ENCODE peak calls at places on chromosomes 7 and 10, in nine cellular contexts. D is AG08396; L is M059J; B is stimulated activated CD4-positive, alpha-beta T cell treated with anti-CD3 and anti-CD28 coated beads, Interleukin-1b, Interleukin-23, amount 100 ng/mL, for 4 hours; G is activated CD8-positive, alpha-beta memory T cell treated with anti-CD3 and anti-CD28 coated beads for 48 hours; F is glomerular endothelial cell; Z is nephron progenitor cell; W is CD8-positive, alpha-beta T cell; V is foreskin fibroblast. T is an unnamed sample.

GRCh38 chr10:124091646-124092269 is 1.6 kb downstream of the CHST15 start:
- DNase-seq in D (peak; percentile 41), L (no peak), B (no peak), G (no peak), F (no peak), Z (peak; percentile 57), W (no peak), V (peak; percentile 49), T (no peak)

GRCh38 chr7:157432541-157432956 is 95.7 kb downstream of the DNAJB6 start:
- DNase-seq in D (peak; percentile 87), L (peak; percentile 22), B (no peak), G (no peak), F (no peak), Z (peak; percentile 65), W (no peak), V (peak; percentile 81), T (no peak)

GRCh38 chr7:47931005-47931787 is 17.1 kb downstream of the PKD1L1 start:
- DNase-seq in D (no peak), L (peak; percentile 26), B (no peak), G (no peak), F (no peak), Z (no peak), W (no peak), V (no peak), T (no peak)

GRCh38 chr7:97064972-97065587 is 40.4 kb upstream of the DLX5 start:
- DNase-seq in D (peak; percentile 51), L (peak; percentile 52), B (peak; percentile 1), G (no peak), F (peak; percentile 33), Z (peak; percentile 36), W (peak; percentile 12), V (peak; percentile 53), T (peak; percentile 23)

GRCh38 chr10:94108200-94108599 is 114.5 kb downstream of the PLCE1 start:
- DNase-seq in D (peak; percentile 58), L (peak; percentile 89), B (no peak), G (no peak), F (no peak), Z (no peak), W (no peak), V (peak; percentile 87), T (no peak)

GRCh38 chr7:35365523-35365922 is 111.6 kb upstream of the TBX20 start:
- DNase-seq in D (no peak), L (no peak), B (no peak), G (no peak), F (no peak), Z (no peak), W (no peak), V (no peak), T (no peak)

GRCh38 chr7:155975490-155975889 is 163.2 kb upstream of the SHH start:
- DNase-seq in D (no peak), L (no peak), B (no peak), G (no peak), F (no peak), Z (no peak), W (no peak), V (no peak), T (no peak)

GRCh38 chr10:33336606-33337334 is 2.3 kb upstream of the NRP1 start:
- DNase-seq in D (peak; percentile 43), L (peak; percentile 53), B (no peak), G (no peak), F (no peak), Z (peak; percentile 61), W (no peak), V (peak; percentile 77), T (no peak)

GRCh38 chr7:115146148-115146547 is 224.3 kb downstream of the MDFIC start:
- DNase-seq in D (no peak), L (no peak), B (no peak), G (no peak), F (no peak), Z (no peak), W (no peak), V (no peak), T (peak; percentile 18)

GRCh38 chr7:140646931-140647647 is 6.5 kb upstream of the DENND2A start:
- DNase-seq in D (peak; percentile 66), L (peak; percentile 73), B (no peak), G (no peak), F (no peak), Z (peak; percentile 56), W (peak; percentile 41), V (peak; percentile 60), T (peak; percentile 16)

GRCh38 chr7:143299346-143299745 is 11.2 kb downstream of the CASP2 start:
- DNase-seq in D (peak; percentile 57), L (no peak), B (no peak), G (no peak), F (no peak), Z (no peak), W (no peak), V (peak; percentile 64), T (no peak)

GRCh38 chr10:7165500-7166177 is 245.2 kb downstream of the SFMBT2 start:
- DNase-seq in D (no peak), L (no peak), B (no peak), G (no peak), F (no peak), Z (no peak), W (no peak), V (no peak), T (no peak)

GRCh38 chr10:98919899-98920298 is 315.8 kb downstream of the HPSE2 start:
- DNase-seq in D (peak; percentile 14), L (peak; percentile 43), B (no peak), G (no peak), F (no peak), Z (no peak), W (no peak), V (peak; percentile 87), T (no peak)

GRCh38 chr10:59648711-59649201 is 60.9 kb downstream of the SLC16A9 start:
- DNase-seq in D (no peak), L (no peak), B (no peak), G (no peak), F (no peak), Z (no peak), W (no peak), V (no peak), T (no peak)

GRCh38 chr10:60162631-60163030 is 227.0 kb downstream of the ANK3 start:
- DNase-seq in D (no peak), L (no peak), B (no peak), G (no peak), F (no peak), Z (no peak), W (no peak), V (no peak), T (no peak)

GRCh38 chr10:96333091-96333490 is 25.7 kb downstream of the OPALIN start:
- DNase-seq in D (no peak), L (no peak), B (no peak), G (no peak), F (no peak), Z (no peak), W (no peak), V (no peak), T (peak; percentile 31)

GRCh38 chr7:69739906-69740545 is 141.8 kb downstream of the AUTS2 start:
- DNase-seq in D (no peak), L (peak; percentile 56), B (no peak), G (no peak), F (no peak), Z (no peak), W (no peak), V (peak; percentile 20), T (no peak)

GRCh38 chr7:104922187-104923009 is 91.6 kb upstream of the KMT2E start:
- DNase-seq in D (peak; percentile 29), L (peak; percentile 20), B (no peak), G (no peak), F (no peak), Z (no peak), W (no peak), V (peak; percentile 50), T (no peak)

GRCh38 chr7:7099584-7100014 is 82.7 kb upstream of the C1GALT1 start:
- DNase-seq in D (peak; percentile 79), L (peak; percentile 98), B (no peak), G (no peak), F (peak; percentile 91), Z (peak; percentile 54), W (no peak), V (peak; percentile 93), T (no peak)

GRCh38 chr7:51313276-51314035 is 3.2 kb downstream of the COBL start:
- DNase-seq in D (no peak), L (no peak), B (no peak), G (no peak), F (no peak), Z (no peak), W (no peak), V (no peak), T (no peak)

GRCh38 chr10:31961675-31962074 is 33.0 kb upstream of the ARHGAP12 start:
- DNase-seq in D (no peak), L (peak; percentile 93), B (no peak), G (no peak), F (no peak), Z (no peak), W (no peak), V (peak; percentile 89), T (no peak)

GRCh38 chr10:60757422-60757895 is 20.8 kb upstream of the CDK1 start:
- DNase-seq in D (no peak), L (peak; percentile 31), B (no peak), G (no peak), F (no peak), Z (no peak), W (no peak), V (no peak), T (no peak)

GRCh38 chr7:70000747-70001348 is 402.6 kb downstream of the AUTS2 start:
- DNase-seq in D (no peak), L (no peak), B (no peak), G (no peak), F (no peak), Z (no peak), W (no peak), V (no peak), T (no peak)

GRCh38 chr10:4243651-4244050 is 458.6 kb upstream of the KLF6 start:
- DNase-seq in D (peak; percentile 49), L (peak; percentile 94), B (no peak), G (no peak), F (peak; percentile 94), Z (no peak), W (no peak), V (peak; percentile 96), T (no peak)

GRCh38 chr7:131212114-131212513 is 115.6 kb upstream of the MKLN1 start:
- DNase-seq in D (peak; percentile 51), L (peak; percentile 39), B (no peak), G (no peak), F (no peak), Z (peak; percentile 27), W (no peak), V (peak; percentile 55), T (no peak)

GRCh38 chr10:36802523-36803153 is 322.8 kb upstream of the ANKRD30A start:
- DNase-seq in D (no peak), L (no peak), B (no peak), G (no peak), F (no peak), Z (peak; percentile 15), W (no peak), V (no peak), T (no peak)

GRCh38 chr10:86073199-86073977 is 293.2 kb downstream of the GRID1 start:
- DNase-seq in D (no peak), L (no peak), B (no peak), G (no peak), F (no peak), Z (no peak), W (no peak), V (no peak), T (no peak)

GRCh38 chr10:70682920-70683600 is 10.8 kb downstream of the ADAMTS14 start:
- DNase-seq in D (no peak), L (no peak), B (no peak), G (no peak), F (no peak), Z (no peak), W (no peak), V (no peak), T (no peak)

T was measured in central memory CD4-positive, alpha-beta T cell.